ENCODE peak calls at places on chromosomes 3 and 15, in seven cellular contexts. N is ovary; D is Karpas-422; Q is stimulated activated CD4-positive, alpha-beta T cell treated with anti-CD3 and anti-CD28 coated beads, Interleukin-4, amount 100 ng/mL, for 48 hours; S is globus pallidus; P is Calu3; E is foreskin melanocyte. B is an unnamed sample.
A peak's percentile ranks its signal among the peaks of the same experiment; 100 is the strongest.

GRCh38 chr15:57054351-57054750 is 135.9 kb downstream of the TCF12 start:
- DNase-seq in D (no peak), S (no peak), Q (no peak), P (no peak), E (no peak), N (no peak), B (no peak)

GRCh38 chr15:99257107-99257750 is 5.9 kb downstream of the LRRC28 start:
- DNase-seq in P (no peak), S (no peak), E (no peak), N (no peak), D (no peak), Q (no peak), B (no peak)

GRCh38 chr3:192916455-192917257 is 1.0 kb downstream of the MB21D2 start:
- DNase-seq in P (peak; percentile 79), S (peak; percentile 74), E (peak; percentile 66), Q (peak; percentile 28), N (peak; percentile 67), D (no peak), B (no peak)

GRCh38 chr15:63198315-63198714 is 8.9 kb downstream of the RAB8B start:
- DNase-seq in P (no peak), S (no peak), Q (no peak), D (no peak), N (no peak), E (no peak), B (no peak)

GRCh38 chr3:141275973-141276372 is 44.3 kb downstream of the PXYLP1 start:
- DNase-seq in E (no peak), P (no peak), S (no peak), N (no peak), D (no peak), Q (no peak), B (no peak)

GRCh38 chr3:16665282-16665741 is 60.1 kb upstream of the DAZL start:
- DNase-seq in N (no peak), P (peak; percentile 21), S (no peak), Q (no peak), D (no peak), E (no peak), B (no peak)

GRCh38 chr3:111747490-111747889 is 111.6 kb upstream of the PHLDB2 start:
- DNase-seq in Q (no peak), N (no peak), P (peak; percentile 59), S (no peak), E (no peak), D (peak; percentile 46), B (no peak)

GRCh38 chr3:171563298-171563697 is 103.1 kb upstream of the TNIK start:
- DNase-seq in D (no peak), Q (no peak), S (no peak), N (no peak), E (no peak), P (peak; percentile 30), B (no peak)

GRCh38 chr3:179591313-179591712 is 13.1 kb downstream of the MRPL47 start:
- DNase-seq in Q (no peak), S (no peak), N (no peak), E (no peak), P (no peak), D (no peak), B (no peak)

GRCh38 chr3:16477501-16477900 is 36.0 kb downstream of the RFTN1 start:
- DNase-seq in D (no peak), Q (no peak), N (no peak), E (no peak), S (no peak), P (no peak), B (no peak)

GRCh38 chr15:90078965-90079364 is 23.3 kb downstream of the IDH2 start:
- DNase-seq in S (no peak), P (no peak), Q (no peak), D (no peak), N (no peak), E (no peak), B (no peak)

GRCh38 chr3:124057453-124057852 is 65.5 kb upstream of the ROPN1 start:
- DNase-seq in D (no peak), N (no peak), E (no peak), S (no peak), P (no peak), Q (no peak), B (no peak)

B was measured in OCI-LY7.